ENCODE peak calls at places on chromosomes 5 and 9, in five cellular contexts. K, P, T, H and C are unnamed samples.
A peak's percentile ranks its signal among the peaks of the same experiment; 100 is the strongest.

GRCh38 chr5:174177531-174177930 is 132.0 kb downstream of the NSG2 start:
- DNase-seq in H (no peak), K (no peak), T (peak; percentile 13), P (no peak), C (no peak)

GRCh38 chr9:124145903-124146575 is 111.7 kb upstream of the NEK6 start:
- DNase-seq in T (peak; percentile 19), H (no peak), P (no peak), K (no peak), C (no peak)

GRCh38 chr9:136567651-136568287 is 21.9 kb upstream of the NOTCH1 start:
- DNase-seq in K (peak; percentile 56), H (no peak), T (peak; percentile 74), P (no peak), C (peak; percentile 72)

GRCh38 chr5:56291058-56291404 is 57.9 kb upstream of the ANKRD55 start:
- DNase-seq in T (no peak), P (no peak), H (no peak), K (no peak), C (no peak)

GRCh38 chr5:172819569-172819968 is 14.5 kb upstream of the ERGIC1 start:
- DNase-seq in K (no peak), T (no peak), P (no peak), H (no peak), C (no peak)

GRCh38 chr5:42720242-42720641 is 36.4 kb upstream of the CCDC152 start:
- DNase-seq in P (no peak), K (no peak), H (no peak), T (no peak), C (no peak)

GRCh38 chr5:87121315-87122170 is 146.1 kb upstream of the RASA1 start:
- DNase-seq in P (no peak), H (peak; percentile 75), K (peak; percentile 16), T (no peak), C (no peak)

GRCh38 chr9:4680178-4680535 is 788 bp downstream of the CDC37L1 start:
- DNase-seq in K (no peak), T (no peak), H (no peak), P (no peak), C (peak; percentile 29)

GRCh38 chr9:70580593-70581195 is 166.2 kb upstream of the KLF9 start:
- DNase-seq in T (no peak), K (no peak), H (no peak), P (no peak), C (no peak)

GRCh38 chr5:41509399-41510175 is 814 bp downstream of the PLCXD3 start:
- DNase-seq in H (no peak), T (peak; percentile 54), K (no peak), P (peak; percentile 53), C (no peak)

GRCh38 chr5:168875839-168876238 is 296.7 kb upstream of the PANK3 start:
- DNase-seq in T (no peak), K (no peak), H (no peak), P (no peak), C (no peak)

GRCh38 chr5:173477320-173478055 is 139.0 kb downstream of the BOD1 start:
- DNase-seq in T (no peak), P (no peak), H (no peak), K (no peak), C (no peak)

GRCh38 chr5:158422653-158423505 is 563.9 kb upstream of the CLINT1 start:
- DNase-seq in K (no peak), H (no peak), T (no peak), P (no peak), C (no peak)

GRCh38 chr9:7137040-7137439 is 379.3 kb downstream of the KDM4C start:
- DNase-seq in K (no peak), P (no peak), H (no peak), T (no peak), C (no peak)

GRCh38 chr9:137429974-137430722 is 7.0 kb downstream of the NOXA1 start:
- DNase-seq in K (no peak), H (no peak), T (peak; percentile 80), P (peak; percentile 86), C (peak; percentile 79)

GRCh38 chr5:36346891-36347290 is 45.2 kb upstream of the RANBP3L start:
- DNase-seq in P (no peak), H (no peak), K (no peak), T (no peak), C (no peak)

GRCh38 chr5:43078956-43079355 is 38.8 kb upstream of the ANXA2R start:
- DNase-seq in H (no peak), T (no peak), P (no peak), K (no peak), C (no peak)

GRCh38 chr5:66324357-66324756 is 180.3 kb downstream of the SREK1 start:
- DNase-seq in H (no peak), P (no peak), T (no peak), K (no peak), C (no peak)

GRCh38 chr9:94212091-94212490 is 47.0 kb upstream of the ZNF169 start:
- DNase-seq in P (no peak), T (no peak), K (no peak), H (no peak), C (peak; percentile 34)

GRCh38 chr5:170252109-170252508 is 19.3 kb downstream of the C5orf58 start:
- DNase-seq in H (no peak), P (no peak), K (no peak), T (no peak), C (no peak)

GRCh38 chr5:36690041-36690941 is 83.9 kb downstream of the SLC1A3 start:
- DNase-seq in K (peak; percentile 53), H (peak; percentile 42), P (peak; percentile 91), T (peak; percentile 89), C (peak; percentile 82)

GRCh38 chr5:1488882-1489680 is 34.7 kb downstream of the LPCAT1 start:
- DNase-seq in H (peak; percentile 77), P (no peak), K (no peak), T (no peak), C (no peak)

GRCh38 chr5:80187274-80187673 is 68.6 kb downstream of the SERINC5 start:
- DNase-seq in H (no peak), K (no peak), T (no peak), P (no peak), C (no peak)

GRCh38 chr5:68287976-68288755 is 72.6 kb downstream of the PIK3R1 start:
- DNase-seq in H (peak; percentile 77), K (peak; percentile 88), P (peak; percentile 83), T (peak; percentile 76), C (peak; percentile 22)

GRCh38 chr9:73153793-73154227 is 2.1 kb downstream of the ANXA1 start:
- DNase-seq in P (no peak), K (no peak), H (no peak), T (no peak), C (peak; percentile 28)

GRCh38 chr5:56735845-56736641 is 79.3 kb upstream of the MAP3K1 start:
- DNase-seq in H (no peak), P (no peak), K (no peak), T (no peak), C (no peak)

GRCh38 chr9:137588891-137589290 is 1.4 kb downstream of the ZMYND19 start:
- DNase-seq in H (no peak), K (no peak), T (no peak), P (no peak), C (no peak)

GRCh38 chr5:14595189-14595588 is 13.6 kb downstream of the OTULINL start:
- DNase-seq in K (no peak), P (peak; percentile 80), H (peak; percentile 48), T (no peak), C (no peak)

GRCh38 chr5:139273322-139273571 is 20.3 kb upstream of the MATR3 start:
- DNase-seq in K (peak; percentile 51), P (peak; percentile 64), T (no peak), H (no peak), C (no peak)

GRCh38 chr5:113236536-113237308 is 198.1 kb downstream of the TSSK1B start:
- DNase-seq in T (peak; percentile 43), H (no peak), K (no peak), P (no peak), C (no peak)

GRCh38 chr5:957730-958485 is 50.7 kb upstream of the NKD2 start:
- DNase-seq in H (no peak), P (peak; percentile 41), T (no peak), K (no peak), C (no peak)

GRCh38 chr5:149658299-149658698 is 71.8 kb upstream of the PPARGC1B start:
- DNase-seq in K (no peak), P (no peak), T (no peak), H (no peak), C (no peak)

GRCh38 chr9:92030367-92030766 is 80.3 kb upstream of the ROR2 start:
- DNase-seq in H (no peak), P (no peak), T (no peak), K (no peak), C (no peak)

GRCh38 chr9:130770679-130771442 is 64.2 kb upstream of the ABL1 start:
- DNase-seq in T (no peak), P (peak; percentile 71), H (no peak), K (peak; percentile 50), C (peak; percentile 97)

GRCh38 chr5:61245936-61246335 is 83.7 kb upstream of the SMIM15 start:
- DNase-seq in K (no peak), H (no peak), T (no peak), P (peak; percentile 39), C (no peak)

GRCh38 chr5:38757451-38758245 is 88.2 kb upstream of the OSMR start:
- DNase-seq in K (no peak), P (no peak), H (no peak), T (no peak), C (no peak)
- TF ChIP-seq JUND in K (no peak), P (no peak), H (no peak), T (no peak), C (no peak)

GRCh38 chr9:79573697-79573976 is 1.9 kb downstream of the TLE4 start:
- DNase-seq in K (no peak), H (no peak), T (no peak), P (no peak), C (no peak)
- TF ChIP-seq CHD2 in K (no peak), H (no peak), T (no peak), P (no peak), C (no peak)

DNA sequence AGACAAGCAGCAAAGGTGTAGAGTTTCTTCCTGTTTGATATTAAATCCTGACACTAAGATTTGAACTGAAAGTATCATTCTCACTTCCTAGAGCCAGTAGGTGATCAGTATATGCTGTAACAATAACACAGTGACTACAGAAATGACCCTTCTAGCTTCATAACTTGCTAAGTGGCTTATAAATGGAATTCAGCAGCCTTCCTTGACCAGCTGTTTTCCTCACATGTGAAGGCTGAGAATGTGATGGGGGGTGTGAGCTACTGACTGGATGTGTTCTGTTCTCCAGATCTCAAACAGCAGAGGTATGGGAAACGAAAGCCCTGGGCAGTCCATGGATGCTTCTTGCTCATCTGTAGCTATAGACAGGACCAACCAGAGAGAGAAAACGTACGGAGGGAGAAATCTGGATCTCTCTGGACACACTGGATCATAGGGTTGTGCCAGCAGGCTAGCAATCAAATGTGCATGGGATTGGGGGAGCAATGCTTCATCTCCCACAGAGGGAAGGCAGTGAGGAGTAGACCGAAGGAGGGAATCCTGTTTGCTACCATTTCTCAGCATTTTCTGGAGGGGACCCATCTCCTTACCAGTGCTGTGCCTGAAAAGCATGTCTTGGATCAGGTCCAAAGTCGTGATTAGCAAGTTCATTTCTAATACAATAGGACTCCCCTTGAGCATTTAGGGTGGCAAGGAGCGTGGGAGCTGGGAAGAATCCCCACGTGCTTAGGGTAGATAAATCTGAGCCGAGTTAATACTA is 39.4 kb downstream of the TNFAIP8 start:
- DNase-seq in H (peak; percentile 53), K (no peak), T (no peak), P (no peak), C (no peak)
- TF ChIP-seq JUND in H (no peak), K (no peak), T (no peak), P (no peak), C (no peak)

DNA sequence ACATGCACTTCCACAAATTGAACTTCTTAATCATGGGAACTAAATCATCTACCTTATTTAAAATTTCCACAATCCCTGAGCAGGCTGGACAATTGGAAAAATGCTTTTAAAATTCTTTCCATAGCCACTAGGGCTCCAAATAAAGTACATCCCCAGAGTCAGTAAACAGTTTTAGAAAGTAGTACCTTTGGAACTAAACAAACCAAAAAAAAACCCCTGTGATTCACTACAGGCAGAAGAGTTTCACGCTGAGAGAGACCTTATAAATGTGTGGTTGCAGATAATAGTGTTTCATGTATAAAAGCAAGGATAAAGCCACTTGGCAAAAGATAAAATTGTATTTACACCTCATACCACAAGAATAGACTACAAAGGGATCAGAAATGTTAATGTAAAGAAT is 11.8 kb upstream of the HMGCR start:
- DNase-seq in T (no peak), P (no peak), K (peak; percentile 21), H (no peak), C (no peak)
- TF ChIP-seq CHD2 in T (no peak), P (no peak), K (no peak), H (no peak), C (no peak)